ENCODE peak calls at places on chromosomes 6 and 20, in ten cellular contexts. A, S, Q, Z, M, X, I, W, K and L are unnamed samples.

GRCh38 chr6:138500045-138500665 is 861 bp upstream of the NHSL1 start:
- DNase-seq in W (no peak), M (no peak), I (no peak), Q (no peak), A (no peak), X (no peak), Z (no peak), S (no peak), K (no peak), L (no peak)

GRCh38 chr6:131362070-131362469 is 211.0 kb upstream of the ARG1 start:
- DNase-seq in A (no peak), X (no peak), S (no peak), W (no peak), K (no peak), M (no peak), Z (no peak), I (no peak), Q (peak; percentile 47), L (no peak)

GRCh38 chr20:21175433-21175832 is 49.6 kb downstream of the KIZ start:
- DNase-seq in W (no peak), A (no peak), M (no peak), I (no peak), S (no peak), X (no peak), Q (no peak), K (no peak), Z (no peak), L (no peak)

GRCh38 chr6:117448732-117449131 is 23.0 kb upstream of the ROS1 start:
- DNase-seq in Z (peak; percentile 96), Q (peak; percentile 92), I (no peak), A (no peak), K (no peak), M (no peak), S (no peak), W (no peak), X (no peak), L (no peak)

GRCh38 chr6:8079116-8079515 is 14.9 kb upstream of the BLOC1S5 start:
- DNase-seq in S (no peak), A (no peak), K (no peak), X (no peak), Z (no peak), M (no peak), I (no peak), Q (no peak), W (no peak), L (no peak)

GRCh38 chr6:106446983-106447382 is 86.5 kb downstream of the CRYBG1 start:
- DNase-seq in K (no peak), I (no peak), Z (no peak), M (no peak), A (no peak), Q (no peak), W (no peak), S (no peak), X (no peak), L (no peak)

GRCh38 chr20:1364106-1364505 is 28.7 kb downstream of the FKBP1A start:
- DNase-seq in Z (no peak), M (no peak), Q (no peak), S (no peak), W (no peak), A (no peak), I (no peak), K (no peak), X (no peak), L (no peak)

GRCh38 chr6:16602035-16602434 is 159.2 kb downstream of the ATXN1 start:
- DNase-seq in K (no peak), Q (no peak), S (peak; percentile 63), M (no peak), W (no peak), X (peak; percentile 49), Z (no peak), I (peak; percentile 17), A (no peak), L (no peak)

GRCh38 chr6:38571721-38572120 is 68.0 kb downstream of the BTBD9 start:
- DNase-seq in A (no peak), M (no peak), Z (no peak), X (no peak), I (no peak), W (no peak), K (no peak), Q (no peak), S (no peak), L (no peak)

GRCh38 chr6:129638055-129639019 is 71.6 kb downstream of the ARHGAP18 start:
- DNase-seq in W (no peak), X (no peak), Z (peak; percentile 71), S (no peak), M (no peak), K (no peak), I (no peak), A (no peak), Q (no peak), L (no peak)